ENCODE peak calls at places on chromosomes 3 and 15, in ten cellular contexts. A is GM12865; O is dorsolateral prefrontal cortex; T is neural crest cell; J is HFF-Myc; W is right atrium auricular region; H is RWPE1; P is Panc1; X is CD8-positive, alpha-beta T cell; M is mesothelial cell of epicardium. N is an unnamed sample.

GRCh38 chr15:29925227-29926082 is 103.2 kb upstream of the TJP1 start:
- DNase-seq in H (peak; percentile 91), J (no peak), T (peak; percentile 82), W (no peak), P (no peak), M (peak; percentile 43), A (peak; percentile 50), X (no peak), O (peak; percentile 55), N (peak; percentile 66)

GRCh38 chr3:178536271-178537079 is at the start of gene KCNMB2:
- DNase-seq in A (peak; percentile 41), W (no peak), T (no peak), J (no peak), M (no peak), X (no peak), P (no peak), O (no peak), H (no peak), N (no peak)

GRCh38 chr3:99499235-99499798 is 139.1 kb upstream of the COL8A1 start:
- DNase-seq in X (no peak), O (no peak), M (no peak), A (peak; percentile 64), T (peak; percentile 31), H (peak; percentile 42), W (no peak), J (peak; percentile 55), P (peak; percentile 28), N (no peak)

GRCh38 chr15:88378259-88378658 is 88.9 kb downstream of the MRPL46 start:
- DNase-seq in O (no peak), X (no peak), T (no peak), A (no peak), W (no peak), M (no peak), H (no peak), P (no peak), J (no peak), N (no peak)

GRCh38 chr3:49500408-49501257 is 30.6 kb downstream of the DAG1 start:
- DNase-seq in O (peak; percentile 65), P (no peak), H (peak; percentile 79), T (no peak), W (peak; percentile 89), J (peak; percentile 87), M (no peak), X (no peak), A (no peak), N (no peak)

GRCh38 chr15:101063891-101064794 is 145.0 kb downstream of the LRRK1 start:
- DNase-seq in O (peak; percentile 63), T (no peak), M (no peak), W (peak; percentile 74), X (no peak), H (no peak), J (no peak), P (no peak), A (no peak), N (no peak)

GRCh38 chr3:65783117-65783516 is 255.6 kb downstream of the MAGI1 start:
- DNase-seq in P (no peak), W (no peak), H (no peak), O (no peak), A (no peak), J (no peak), T (no peak), X (no peak), M (no peak), N (no peak)

GRCh38 chr3:69749461-69749860 is 10.2 kb downstream of the MITF start:
- DNase-seq in A (no peak), T (no peak), J (no peak), M (no peak), X (no peak), H (no peak), P (no peak), W (no peak), O (no peak), N (no peak)

GRCh38 chr3:76842232-76842631 is 197.7 kb upstream of the ROBO2 start:
- DNase-seq in W (no peak), T (no peak), A (no peak), H (no peak), O (no peak), J (no peak), M (no peak), X (no peak), P (no peak), N (no peak)

GRCh38 chr3:15327941-15328340 is 4.4 kb downstream of the SH3BP5 start:
- DNase-seq in O (no peak), X (peak; percentile 39), A (peak; percentile 70), M (no peak), T (no peak), J (no peak), H (no peak), P (no peak), W (no peak), N (no peak)

GRCh38 chr3:57961828-57962447 is 46.3 kb upstream of the FLNB start:
- DNase-seq in W (no peak), T (no peak), J (no peak), O (no peak), A (peak; percentile 33), M (no peak), P (no peak), H (no peak), X (no peak), N (no peak)

GRCh38 chr3:48409291-48410201 is 20.3 kb downstream of the PLXNB1 start:
- DNase-seq in P (no peak), A (no peak), W (peak; percentile 54), T (no peak), M (no peak), J (no peak), H (no peak), X (no peak), O (peak; percentile 36), N (no peak)

GRCh38 chr15:63054985-63055384 is 12.4 kb downstream of the TPM1 start:
- DNase-seq in H (no peak), O (no peak), P (no peak), M (no peak), W (no peak), T (no peak), A (no peak), X (no peak), J (no peak), N (no peak)

GRCh38 chr15:63057454-63058335 is 15.1 kb downstream of the TPM1 start:
- DNase-seq in T (no peak), P (no peak), A (no peak), H (no peak), W (no peak), J (no peak), M (no peak), O (no peak), X (no peak), N (no peak)

GRCh38 chr15:63054281-63054683 is 11.7 kb downstream of the TPM1 start:
- DNase-seq in O (no peak), J (no peak), X (no peak), H (no peak), W (no peak), P (no peak), T (no peak), A (no peak), M (no peak), N (no peak)

GRCh38 chr15:63059075-63059474 is 16.5 kb downstream of the TPM1 start:
- DNase-seq in O (no peak), H (no peak), A (no peak), T (no peak), J (no peak), M (no peak), W (no peak), P (no peak), X (no peak), N (no peak)

DNA sequence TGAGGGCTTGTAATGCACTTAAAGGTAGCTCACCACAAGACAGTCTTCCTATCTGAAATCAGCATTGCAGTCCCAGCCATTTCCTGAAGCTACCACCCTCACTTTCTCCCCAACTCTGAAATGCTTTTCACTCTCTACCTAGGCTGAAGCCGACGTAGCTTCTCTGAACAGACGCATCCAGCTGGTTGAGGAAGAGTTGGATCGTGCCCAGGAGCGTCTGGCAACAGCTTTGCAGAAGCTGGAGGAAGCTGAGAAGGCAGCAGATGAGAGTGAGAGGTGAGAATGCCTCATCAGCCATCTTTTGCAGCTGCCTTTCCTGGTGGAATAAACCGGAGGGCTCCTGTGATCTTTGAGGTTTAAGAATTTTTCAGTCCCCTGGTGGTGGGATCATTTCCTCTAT is 14.3 kb downstream of the TPM1 start:
- DNase-seq in O (peak; percentile 82), M (no peak), W (no peak), J (no peak), T (no peak), A (no peak), H (no peak), P (no peak), X (no peak), N (no peak)
- TF ChIP-seq CTCF in O (no peak), M (no peak), W (no peak), J (no peak), T (peak; percentile 16), A (no peak), H (no peak), P (no peak), X (no peak), N (no peak)

GRCh38 chr15:39976291-39977274 is 42.7 kb downstream of the EIF2AK4 start:
- DNase-seq in X (no peak), T (peak; percentile 16), H (peak; percentile 55), O (peak; percentile 87), J (no peak), W (peak; percentile 70), P (no peak), M (peak; percentile 25), A (no peak), N (peak; percentile 10)
- TF ChIP-seq CTCF in X (no peak), T (peak; percentile 64), H (peak; percentile 79), O (peak; percentile 74), J (peak; percentile 41), W (peak; percentile 79), P (peak; percentile 23), M (no peak), A (no peak), N (peak; percentile 36)

DNA sequence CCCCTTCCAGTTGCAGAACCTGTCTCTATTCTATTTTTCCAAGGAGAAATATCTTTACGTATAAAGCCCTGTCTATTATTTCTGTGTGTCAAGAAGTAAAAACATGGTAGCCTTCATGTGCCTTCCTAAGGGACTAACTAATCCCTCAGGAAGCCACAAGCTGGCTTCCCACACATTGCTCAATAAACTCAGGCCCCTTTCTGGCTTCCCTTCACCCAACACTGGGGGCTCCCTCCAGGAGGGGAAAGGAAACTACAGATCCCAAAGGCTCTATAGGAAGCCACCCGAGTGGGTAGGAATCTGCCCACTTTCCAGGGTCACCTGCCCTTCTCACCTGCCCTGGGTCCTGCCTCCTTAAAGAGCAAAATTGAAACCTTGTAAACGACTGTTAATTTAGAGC is 4.6 kb downstream of the TLE3 start:
- DNase-seq in M (no peak), W (no peak), J (no peak), H (no peak), T (no peak), O (no peak), A (no peak), X (no peak), P (no peak), N (no peak)
- TF ChIP-seq CTCF in M (no peak), W (no peak), J (no peak), H (no peak), T (no peak), O (no peak), A (no peak), X (no peak), P (no peak), N (peak; percentile 21)

DNA sequence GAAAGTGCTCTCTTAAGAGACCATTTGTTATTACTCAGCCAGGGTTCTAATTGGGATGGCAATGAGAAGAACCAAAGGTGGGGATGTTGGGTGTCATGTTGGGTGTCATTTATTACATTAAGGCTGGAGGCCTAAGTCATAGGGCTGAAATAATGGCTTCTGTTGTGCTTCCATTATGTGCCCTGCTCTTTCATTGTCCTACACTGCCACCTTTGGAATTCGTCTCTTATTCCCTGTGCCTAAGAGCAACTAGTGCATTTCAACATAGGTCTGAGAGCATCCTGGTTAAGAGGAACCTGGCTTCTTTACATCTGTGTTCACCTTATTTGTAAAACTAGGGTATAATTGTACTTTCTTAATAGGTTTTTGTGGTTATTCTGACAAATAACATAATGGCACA is 32.2 kb downstream of the RIOX2 start:
- DNase-seq in M (no peak), X (no peak), J (no peak), W (no peak), H (no peak), T (no peak), O (no peak), A (no peak), P (no peak), N (no peak)
- TF ChIP-seq CTCF in M (no peak), X (no peak), J (no peak), W (no peak), H (no peak), T (no peak), O (peak; percentile 35), A (no peak), P (peak; percentile 20), N (no peak)

N was measured in progenitor cell of endocrine pancreas.